ENCODE peak calls at places on chromosomes 13 and 19, in seven cellular contexts. E is T-helper 2 cell; T is stimulated activated CD8-positive, alpha-beta memory T cell treated with anti-CD3 and anti-CD28 coated beads, Interleukin-2, amount 100 ng/mL, for 1 hour; A is RPMI8226; L is ureter; M is activated T-helper 1 cell treated with anti-CD3 and anti-CD28 coated beads, Interleukin-2, amount 50 U/mL, for 16 hours; O is NCI-H524. P is an unnamed sample.

GRCh38 chr19:44635581-44636438 is 7.9 kb upstream of the PVR start:
- DNase-seq in E (no peak), T (no peak), A (no peak), L (no peak), M (no peak), O (no peak), P (no peak)

GRCh38 chr13:73467103-73467502 is 408.3 kb downstream of the KLF5 start:
- DNase-seq in E (no peak), T (no peak), A (no peak), L (no peak), M (no peak), O (no peak), P (no peak)

GRCh38 chr19:1690570-1691307 is 38.3 kb upstream of the TCF3 start:
- DNase-seq in E (peak), T (no peak), A (peak), L (no peak), M (no peak), O (no peak), P (no peak)

GRCh38 chr19:18415177-18415867 is 3.9 kb upstream of the SSBP4 start:
- DNase-seq in E (no peak), T (no peak), A (no peak), L (peak), M (no peak), O (no peak), P (peak)

GRCh38 chr13:80086304-80086721 is 254.6 kb downstream of the SPRY2 start:
- DNase-seq in E (no peak), T (no peak), A (no peak), L (no peak), M (no peak), O (no peak), P (no peak)

GRCh38 chr19:12788025-12788681 is 3.1 kb upstream of the JUNB start:
- DNase-seq in E (no peak), T (no peak), A (no peak), L (no peak), M (no peak), O (peak), P (no peak)

GRCh38 chr13:80577285-80577684 is 236.4 kb upstream of the SPRY2 start:
- DNase-seq in E (no peak), T (no peak), A (no peak), L (no peak), M (no peak), O (no peak), P (no peak)

GRCh38 chr13:114112826-114113322 is 19.5 kb downstream of the RASA3 start:
- DNase-seq in E (no peak), T (no peak), A (no peak), L (no peak), M (no peak), O (no peak), P (no peak)

GRCh38 chr19:5547881-5548280 is 19.9 kb downstream of the TINCR start:
- DNase-seq in E (peak), T (no peak), A (peak), L (no peak), M (no peak), O (peak), P (peak)

GRCh38 chr13:78595458-78595818 is 7.9 kb downstream of the POU4F1 start:
- DNase-seq in E (no peak), T (no peak), A (no peak), L (no peak), M (no peak), O (peak), P (no peak)

GRCh38 chr19:42010245-42011126 is 16.5 kb upstream of the ATP1A3 start:
- DNase-seq in E (no peak), T (no peak), A (no peak), L (no peak), M (no peak), O (no peak), P (no peak)

GRCh38 chr13:20869540-20869939 is 33.0 kb downstream of the XPO4 start:
- DNase-seq in E (no peak), T (no peak), A (no peak), L (no peak), M (no peak), O (peak), P (no peak)

GRCh38 chr13:26067601-26068000 is 15.8 kb upstream of the SHISA2 start:
- DNase-seq in E (no peak), T (no peak), A (no peak), L (no peak), M (no peak), O (no peak), P (no peak)